ENCODE peak calls at places on chromosome 18, in six cellular contexts. T is stimulated activated CD8-positive, alpha-beta memory T cell treated with anti-CD3 and anti-CD28 coated beads, Interleukin-2, amount 100 ng/mL, for 48 hours; J is Peyer's patch; H is activated T-cell treated with anti-CD3 and anti-CD28 coated beads for 1 hour; Y is fibroblast of mammary gland; I is left ventricle myocardium superior. C is an unnamed sample.

GRCh38 chr18:79069792-79070151 is 578 bp downstream of the ATP9B start:
- DNase-seq in T (no peak), J (no peak), H (no peak), Y (peak), I (no peak), C (no peak)

GRCh38 chr18:2891526-2892431 is 45.0 kb downstream of the EMILIN2 start:
- DNase-seq in T (no peak), J (no peak), H (no peak), Y (no peak), I (no peak), C (no peak)

GRCh38 chr18:76756491-76757288 is 65.7 kb upstream of the ZNF236 start:
- DNase-seq in T (no peak), J (no peak), H (no peak), Y (peak), I (no peak), C (no peak)

GRCh38 chr18:35162995-35163394 is 77.8 kb upstream of the ZNF397 start:
- DNase-seq in T (no peak), J (no peak), H (no peak), Y (no peak), I (no peak), C (no peak)

GRCh38 chr18:11859903-11860407 is 8.7 kb downstream of the CHMP1B start:
- DNase-seq in T (no peak), J (no peak), H (no peak), Y (peak), I (no peak), C (no peak)

GRCh38 chr18:31695989-31696388 is 11.6 kb upstream of the B4GALT6 start:
- DNase-seq in T (no peak), J (no peak), H (no peak), Y (no peak), I (no peak), C (no peak)

GRCh38 chr18:55790296-55790695 is 202.3 kb upstream of the TCF4 start:
- DNase-seq in T (no peak), J (no peak), H (no peak), Y (peak), I (no peak), C (no peak)

GRCh38 chr18:45761512-45762114 is 37.6 kb downstream of the SLC14A1 start:
- DNase-seq in T (no peak), J (no peak), H (no peak), Y (no peak), I (no peak), C (no peak)

GRCh38 chr18:48817021-48817461 is 133.7 kb downstream of the SMAD7 start:
- DNase-seq in T (no peak), J (peak), H (no peak), Y (no peak), I (no peak), C (no peak)

GRCh38 chr18:22170421-22171262 is 1.3 kb downstream of the GATA6 start:
- DNase-seq in T (no peak), J (peak), H (no peak), Y (peak), I (peak), C (no peak)

GRCh38 chr18:6795307-6795706 is 65.8 kb downstream of the ARHGAP28 start:
- DNase-seq in T (no peak), J (no peak), H (no peak), Y (peak), I (no peak), C (no peak)

GRCh38 chr18:25503567-25504081 is 151.7 kb upstream of the ZNF521 start:
- DNase-seq in T (no peak), J (no peak), H (no peak), Y (peak), I (peak), C (peak)

GRCh38 chr18:56560992-56561391 is 77.4 kb downstream of the TXNL1 start:
- DNase-seq in T (no peak), J (no peak), H (no peak), Y (no peak), I (no peak), C (no peak)